ENCODE peak calls at places on chromosomes 3 and 15, in nine cellular contexts. S, V, T, Y, F, Z, N, L and R are unnamed samples.
A peak's percentile ranks its signal among the peaks of the same experiment; 100 is the strongest.

GRCh38 chr3:58403513-58404109 is 30.0 kb downstream of the PDHB start:
- DNase-seq in S (no peak), V (no peak), T (no peak), Y (no peak), F (no peak), Z (no peak), N (no peak), L (no peak), R (no peak)

GRCh38 chr3:189800436-189800835 is 169.2 kb downstream of the TP63 start:
- DNase-seq in S (no peak), V (no peak), T (no peak), Y (no peak), F (no peak), Z (no peak), N (no peak), L (no peak), R (no peak)

GRCh38 chr3:191523099-191523498 is 62.1 kb downstream of the PYDC2 start:
- DNase-seq in S (no peak), V (no peak), T (no peak), Y (no peak), F (no peak), Z (no peak), N (no peak), L (no peak), R (no peak)

GRCh38 chr3:76954412-76954811 is 85.5 kb upstream of the ROBO2 start:
- DNase-seq in S (no peak), V (peak; percentile 5), T (no peak), Y (no peak), F (no peak), Z (no peak), N (no peak), L (no peak), R (no peak)

GRCh38 chr3:138862924-138863775 is 28.4 kb upstream of the PIK3CB start:
- DNase-seq in S (no peak), V (peak; percentile 70), T (peak; percentile 44), Y (peak; percentile 64), F (no peak), Z (peak; percentile 88), N (peak; percentile 96), L (no peak), R (peak; percentile 74)

GRCh38 chr3:154175041-154175440 is 53.9 kb downstream of the ARHGEF26 start:
- DNase-seq in S (no peak), V (no peak), T (no peak), Y (no peak), F (no peak), Z (no peak), N (no peak), L (no peak), R (no peak)

GRCh38 chr3:156675744-156676466 is 1.5 kb downstream of the TIPARP start:
- DNase-seq in S (peak; percentile 40), V (peak; percentile 86), T (peak; percentile 91), Y (peak; percentile 95), F (peak; percentile 66), Z (peak; percentile 49), N (peak; percentile 94), L (no peak), R (peak; percentile 97)

GRCh38 chr15:78225783-78226541 is 8.4 kb downstream of the ACSBG1 start:
- DNase-seq in S (no peak), V (peak; percentile 22), T (no peak), Y (peak; percentile 13), F (no peak), Z (no peak), N (peak; percentile 21), L (no peak), R (peak; percentile 44)

GRCh38 chr3:107816082-107816481 is 274.7 kb downstream of the CD47 start:
- DNase-seq in S (no peak), V (no peak), T (no peak), Y (no peak), F (no peak), Z (no peak), N (peak; percentile 21), L (no peak), R (no peak)

GRCh38 chr3:183027276-183027675 is 46.9 kb upstream of the DCUN1D1 start:
- DNase-seq in S (no peak), V (no peak), T (no peak), Y (peak; percentile 19), F (no peak), Z (no peak), N (no peak), L (no peak), R (no peak)

GRCh38 chr3:31575448-31575847 is 42.7 kb downstream of the STT3B start:
- DNase-seq in S (no peak), V (no peak), T (no peak), Y (no peak), F (no peak), Z (no peak), N (no peak), L (no peak), R (no peak)

GRCh38 chr3:148203263-148204010 is 494.3 kb upstream of the AGTR1 start:
- DNase-seq in S (no peak), V (no peak), T (peak; percentile 53), Y (peak; percentile 42), F (no peak), Z (no peak), N (no peak), L (no peak), R (peak; percentile 16)

GRCh38 chr3:135965506-135966348 is at the start of gene PPP2R3A:
- DNase-seq in S (peak; percentile 52), V (peak; percentile 91), T (peak; percentile 84), Y (peak; percentile 79), F (peak; percentile 81), Z (peak; percentile 43), N (peak; percentile 86), L (peak; percentile 93), R (peak; percentile 77)

GRCh38 chr3:186117521-186118111 is 8.7 kb upstream of the ETV5 start:
- DNase-seq in S (no peak), V (no peak), T (no peak), Y (no peak), F (no peak), Z (no peak), N (no peak), L (no peak), R (no peak)

GRCh38 chr3:173993299-173993698 is 595.8 kb downstream of the NLGN1 start:
- DNase-seq in S (no peak), V (peak; percentile 59), T (peak; percentile 82), Y (peak; percentile 49), F (no peak), Z (peak; percentile 2), N (peak; percentile 11), L (no peak), R (peak; percentile 80)

GRCh38 chr3:177419904-177420601 is 222.8 kb upstream of the TBL1XR1 start:
- DNase-seq in S (no peak), V (no peak), T (peak; percentile 42), Y (no peak), F (no peak), Z (no peak), N (no peak), L (no peak), R (no peak)

GRCh38 chr3:169034401-169034800 is 629.1 kb downstream of the MECOM start:
- DNase-seq in S (no peak), V (no peak), T (peak; percentile 60), Y (peak; percentile 69), F (no peak), Z (no peak), N (peak; percentile 58), L (no peak), R (peak; percentile 60)

GRCh38 chr3:108311797-108312196 is 15.4 kb downstream of the HHLA2 start:
- DNase-seq in S (no peak), V (no peak), T (no peak), Y (no peak), F (no peak), Z (no peak), N (no peak), L (no peak), R (no peak)

GRCh38 chr3:143970773-143971366 is 753 bp upstream of the DIPK2A start:
- DNase-seq in S (no peak), V (no peak), T (no peak), Y (no peak), F (peak; percentile 67), Z (peak; percentile 56), N (peak; percentile 37), L (peak; percentile 81), R (peak; percentile 38)
- TF ChIP-seq CTCF in S (peak; percentile 40), V (no peak), T (no peak), Y (peak; percentile 9), F (peak; percentile 21), Z (no peak), N (no peak), L (no peak), R (no peak)

GRCh38 chr3:46163551-46163981 is 44.5 kb downstream of the CCR1 start:
- DNase-seq in S (no peak), V (no peak), T (no peak), Y (no peak), F (no peak), Z (no peak), N (peak; percentile 91), L (no peak), R (no peak)
- H3K4me3 ChIP-seq in S (no peak overlapping the region), V (no peak overlapping the region), T (no peak overlapping the region), Y (no peak overlapping the region), F (no peak overlapping the region), Z (no peak overlapping the region), N (peak overlapping the region; percentile 15), L (no peak overlapping the region), R (no peak overlapping the region)

GRCh38 chr3:63142681-63143080 is 135.4 kb upstream of the SYNPR start:
- DNase-seq in S (no peak), V (no peak), T (no peak), Y (no peak), F (no peak), Z (no peak), N (no peak), L (no peak), R (no peak)
- TF ChIP-seq CTCF in S (no peak), V (no peak), T (no peak), Y (no peak), F (peak; percentile 40), Z (no peak), N (peak; percentile 12), L (no peak), R (peak; percentile 7)

GRCh38 chr3:155238845-155239244 is 54.6 kb downstream of the STRIT1 start:
- DNase-seq in S (no peak), V (no peak), T (no peak), Y (no peak), F (no peak), Z (no peak), N (no peak), L (no peak), R (no peak)

GRCh38 chr3:155236473-155236872 is 57.0 kb downstream of the STRIT1 start:
- DNase-seq in S (no peak), V (no peak), T (peak; percentile 12), Y (no peak), F (no peak), Z (no peak), N (no peak), L (no peak), R (peak; percentile 31)

GRCh38 chr3:155242342-155242741 is 51.1 kb downstream of the STRIT1 start:
- DNase-seq in S (no peak), V (peak; percentile 35), T (peak; percentile 71), Y (peak; percentile 68), F (no peak), Z (no peak), N (peak; percentile 43), L (no peak), R (peak; percentile 91)

GRCh38 chr3:155241559-155241958 is 51.9 kb downstream of the STRIT1 start:
- DNase-seq in S (no peak), V (no peak), T (peak; percentile 81), Y (peak; percentile 83), F (no peak), Z (no peak), N (no peak), L (no peak), R (peak; percentile 94)

DNA sequence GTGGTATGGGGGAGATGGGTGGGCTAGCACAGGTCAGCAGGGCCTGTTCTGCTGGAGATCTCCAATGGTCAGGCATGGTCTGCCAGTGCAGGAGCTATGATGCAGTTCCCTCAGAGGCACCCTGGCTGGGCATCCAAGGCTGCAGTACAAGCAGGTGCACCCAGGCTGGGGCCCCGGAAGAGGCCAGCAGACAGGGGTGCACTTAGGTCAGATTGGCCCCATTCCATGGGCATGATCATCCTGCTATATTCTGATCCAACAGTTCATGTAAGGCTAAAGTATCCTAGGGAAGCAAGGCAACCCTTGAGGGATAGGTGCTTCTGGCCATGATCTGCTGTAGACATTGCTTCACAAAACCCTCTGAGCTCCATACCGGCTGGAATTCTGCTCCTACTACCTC is 53.5 kb downstream of the STRIT1 start:
- DNase-seq in S (no peak), V (no peak), T (no peak), Y (no peak), F (no peak), Z (no peak), N (no peak), L (no peak), R (no peak)
- H3K4me3 ChIP-seq in S (no peak overlapping the region), V (no peak overlapping the region), T (no peak overlapping the region), Y (no peak overlapping the region), F (no peak overlapping the region), Z (no peak overlapping the region), N (no peak overlapping the region), L (no peak overlapping the region), R (no peak overlapping the region)